ENCODE peak calls at places on chromosome 10, in four cellular contexts. One of them, this sample, is unnamed.
A peak's percentile ranks its signal among the peaks of the same experiment; 100 is the strongest.

GRCh38 chr10:114855776-114856543 is 34.4 kb downstream of the FHIP2A start:
- DNase-seq in cardiac fibroblast: peak; percentile 19
- DNase-seq in RWPE1: peak; percentile 7
- DNase-seq in foreskin fibroblast: peak; percentile 64
- DNase-seq in this sample: no peak

GRCh38 chr10:73485320-73485719 is 10.5 kb downstream of the PPP3CB start:
- DNase-seq in cardiac fibroblast: peak; percentile 5
- DNase-seq in RWPE1: peak; percentile 14
- DNase-seq in foreskin fibroblast: no peak
- DNase-seq in this sample: no peak

GRCh38 chr10:76779821-76780281 is 857.8 kb downstream of the KCNMA1 start:
- DNase-seq in cardiac fibroblast: no peak
- DNase-seq in foreskin fibroblast: no peak
- DNase-seq in RWPE1: no peak
- DNase-seq in this sample: no peak

GRCh38 chr10:22434521-22434920 is 89.2 kb downstream of the SPAG6 start:
- DNase-seq in RWPE1: no peak
- DNase-seq in cardiac fibroblast: no peak
- DNase-seq in foreskin fibroblast: no peak
- DNase-seq in this sample: no peak

GRCh38 chr10:84076047-84076388 is 63.3 kb upstream of the GHITM start:
- DNase-seq in foreskin fibroblast: peak; percentile 77
- DNase-seq in cardiac fibroblast: peak; percentile 88
- DNase-seq in RWPE1: peak; percentile 62
- DNase-seq in this sample: peak; percentile 75

GRCh38 chr10:101602767-101603398 is 14.8 kb downstream of the DPCD start:
- DNase-seq in foreskin fibroblast: peak; percentile 86
- DNase-seq in RWPE1: peak; percentile 77
- DNase-seq in cardiac fibroblast: peak; percentile 76
- DNase-seq in this sample: peak; percentile 46

GRCh38 chr10:107614939-107615665 is 450.6 kb upstream of the SORCS1 start:
- DNase-seq in cardiac fibroblast: no peak
- DNase-seq in RWPE1: no peak
- DNase-seq in foreskin fibroblast: peak; percentile 77
- DNase-seq in this sample: no peak

GRCh38 chr10:95279042-95279820 is 11.6 kb downstream of the PDLIM1 start:
- DNase-seq in cardiac fibroblast: peak; percentile 63
- DNase-seq in foreskin fibroblast: peak; percentile 82
- DNase-seq in RWPE1: no peak
- DNase-seq in this sample: no peak

GRCh38 chr10:22158426-22158825 is 59.4 kb downstream of the EBLN1 start:
- DNase-seq in RWPE1: no peak
- DNase-seq in cardiac fibroblast: peak; percentile 48
- DNase-seq in foreskin fibroblast: no peak
- DNase-seq in this sample: no peak

GRCh38 chr10:126563361-126563760 is 107.1 kb downstream of the C10orf90 start:
- DNase-seq in cardiac fibroblast: no peak
- DNase-seq in foreskin fibroblast: no peak
- DNase-seq in RWPE1: no peak
- DNase-seq in this sample: no peak

GRCh38 chr10:58675321-58675720 is 162.6 kb downstream of the BICC1 start:
- DNase-seq in cardiac fibroblast: no peak
- DNase-seq in foreskin fibroblast: no peak
- DNase-seq in RWPE1: no peak
- DNase-seq in this sample: no peak

GRCh38 chr10:111117528-111118277 is 40.9 kb downstream of the ADRA2A start:
- DNase-seq in foreskin fibroblast: no peak
- DNase-seq in cardiac fibroblast: no peak
- DNase-seq in RWPE1: no peak
- DNase-seq in this sample: no peak

GRCh38 chr10:7260412-7260900 is 150.4 kb downstream of the SFMBT2 start:
- DNase-seq in cardiac fibroblast: peak; percentile 100
- DNase-seq in RWPE1: peak; percentile 85
- DNase-seq in foreskin fibroblast: peak; percentile 97
- DNase-seq in this sample: peak; percentile 44

This sample was measured in stromal cell of bone marrow.